ENCODE peak calls at places on chromosomes 3 and 15, in five cellular contexts. U, Q, P, M and Z are unnamed samples.

GRCh38 chr3:127457094-127457475 is 133.4 kb downstream of the TPRA1 start:
- DNase-seq in U (peak), Q (peak), P (peak), M (no peak), Z (peak)

GRCh38 chr3:119497824-119498187 is 541 bp upstream of the TIMMDC1 start:
- DNase-seq in U (peak), Q (no peak), P (peak), M (peak), Z (peak)

GRCh38 chr3:117398166-117398954 is 688.8 kb downstream of the TUSC7 start:
- DNase-seq in U (no peak), Q (no peak), P (no peak), M (peak), Z (no peak)

GRCh38 chr3:187963677-187964385 is 190.1 kb upstream of the LPP start:
- DNase-seq in U (peak), Q (no peak), P (no peak), M (no peak), Z (no peak)

GRCh38 chr15:48940508-48940907 is 23.2 kb downstream of the SHC4 start:
- DNase-seq in U (peak), Q (no peak), P (peak), M (no peak), Z (peak)

GRCh38 chr3:12120374-12121140 is 38.2 kb downstream of the TIMP4 start:
- DNase-seq in U (no peak), Q (no peak), P (no peak), M (no peak), Z (peak)

GRCh38 chr15:69576035-69576526 is 123.5 kb downstream of the RPLP1 start:
- DNase-seq in U (peak), Q (peak), P (no peak), M (no peak), Z (peak)

GRCh38 chr3:116102037-116102436 is 343.2 kb downstream of the LSAMP start:
- DNase-seq in U (peak), Q (no peak), P (no peak), M (no peak), Z (no peak)

GRCh38 chr3:111373861-111374260 is 168.1 kb upstream of the CD96 start:
- DNase-seq in U (no peak), Q (no peak), P (peak), M (no peak), Z (peak)

GRCh38 chr15:31207246-31207645 is 105.7 kb upstream of the TRPM1 start:
- DNase-seq in U (no peak), Q (no peak), P (no peak), M (no peak), Z (no peak)

GRCh38 chr15:100332231-100332630 is 9.5 kb downstream of the ADAMTS17 start:
- DNase-seq in U (no peak), Q (no peak), P (no peak), M (no peak), Z (no peak)

GRCh38 chr3:17749281-17749680 is 6.8 kb upstream of the TBC1D5 start:
- DNase-seq in U (no peak), Q (no peak), P (no peak), M (no peak), Z (no peak)

GRCh38 chr3:171251842-171252241 is 208.4 kb downstream of the TNIK start:
- DNase-seq in U (peak), Q (no peak), P (no peak), M (no peak), Z (no peak)

GRCh38 chr3:43410575-43410974 is 124.2 kb downstream of the SNRK start:
- DNase-seq in U (no peak), Q (no peak), P (peak), M (no peak), Z (no peak)

GRCh38 chr3:134373278-134373941 is 837 bp downstream of the AMOTL2 start:
- DNase-seq in U (peak), Q (peak), P (peak), M (peak), Z (peak)

GRCh38 chr3:170410428-170411029 is 8.1 kb upstream of the CLDN11 start:
- DNase-seq in U (peak), Q (no peak), P (no peak), M (peak), Z (peak)

GRCh38 chr15:91224750-91225380 is 124.8 kb downstream of the SV2B start:
- DNase-seq in U (peak), Q (no peak), P (peak), M (no peak), Z (peak)

GRCh38 chr3:51942603-51943450 is 664 bp downstream of the PARP3 start:
- DNase-seq in U (peak), Q (peak), P (peak), M (no peak), Z (peak)

GRCh38 chr3:170178631-170179030 is 2.9 kb downstream of the PHC3 start:
- DNase-seq in U (no peak), Q (no peak), P (no peak), M (no peak), Z (no peak)

GRCh38 chr3:55569033-55569518 is 82.0 kb upstream of the WNT5A start:
- DNase-seq in U (no peak), Q (no peak), P (no peak), M (peak), Z (no peak)

GRCh38 chr15:34650177-34650576 is 66.7 kb upstream of the GOLGA8B start:
- DNase-seq in U (no peak), Q (no peak), P (peak), M (no peak), Z (peak)

GRCh38 chr3:186680869-186681268 is 15.1 kb downstream of the HRG start:
- DNase-seq in U (no peak), Q (no peak), P (no peak), M (no peak), Z (peak)

GRCh38 chr3:7270731-7271130 is 409.8 kb downstream of the GRM7 start:
- DNase-seq in U (no peak), Q (no peak), P (no peak), M (no peak), Z (no peak)

GRCh38 chr3:42063886-42064285 is 27.3 kb upstream of the TRAK1 start:
- DNase-seq in U (peak), Q (no peak), P (peak), M (no peak), Z (peak)

GRCh38 chr3:61638721-61639120 is 77.3 kb downstream of the PTPRG start:
- DNase-seq in U (no peak), Q (no peak), P (peak), M (no peak), Z (no peak)

GRCh38 chr15:82968066-82968465 is 15.5 kb upstream of the HOMER2 start:
- DNase-seq in U (peak), Q (no peak), P (no peak), M (no peak), Z (no peak)

GRCh38 chr3:181040030-181040429 is 50.5 kb upstream of the DNAJC19 start:
- DNase-seq in U (no peak), Q (no peak), P (no peak), M (no peak), Z (no peak)

GRCh38 chr15:60134609-60135008 is 130.5 kb downstream of the FOXB1 start:
- DNase-seq in U (no peak), Q (no peak), P (no peak), M (no peak), Z (peak)
- TF ChIP-seq CTCF in U (no peak), Q (peak), P (no peak), M (peak), Z (peak)

GRCh38 chr15:65888998-65889397 is 19.7 kb downstream of the RAB11A start:
- DNase-seq in U (no peak), Q (no peak), P (no peak), M (no peak), Z (no peak)
- TF ChIP-seq CTCF in U (no peak), Q (no peak), P (no peak), M (no peak), Z (no peak)

DNA sequence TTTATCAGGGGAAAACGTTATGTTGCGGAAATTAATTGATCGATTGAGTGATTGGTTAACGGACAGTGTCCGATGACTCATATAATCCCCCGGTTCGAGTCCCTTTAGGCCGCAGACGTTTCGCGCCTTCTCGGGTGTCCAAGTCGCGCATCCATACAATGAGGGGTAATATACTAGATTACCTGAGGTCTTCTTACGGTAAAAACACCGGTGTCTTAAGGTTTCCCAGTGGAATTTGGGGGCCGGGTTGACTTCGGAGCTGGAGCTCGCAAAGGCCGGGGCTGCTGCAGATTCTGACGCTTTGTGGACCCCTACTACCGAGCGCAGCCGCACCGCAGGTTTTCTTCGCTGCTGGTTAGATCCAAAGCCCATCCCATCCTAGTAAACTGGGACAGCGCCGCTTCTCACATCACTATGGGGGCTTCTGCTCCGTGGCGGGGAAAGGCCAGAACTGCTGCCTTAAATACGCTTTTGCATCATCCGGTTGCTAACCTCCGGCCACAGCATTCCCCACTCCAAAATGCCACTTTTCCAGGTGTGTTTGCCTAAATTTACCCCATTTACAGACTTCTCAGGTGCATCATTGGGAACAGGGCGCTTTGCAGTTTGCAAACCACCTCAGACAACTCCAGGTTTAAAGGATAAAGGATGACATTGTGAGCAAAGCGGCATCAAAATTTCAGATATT is 858 bp upstream of the SACM1L start:
- DNase-seq in U (no peak), Q (no peak), P (peak), M (no peak), Z (peak)
- TF ChIP-seq CTCF in U (no peak), Q (no peak), P (no peak), M (no peak), Z (no peak)

GRCh38 chr15:72835289-72835890 is 51.8 kb upstream of the ADPGK start:
- DNase-seq in U (peak), Q (no peak), P (no peak), M (no peak), Z (peak)
- TF ChIP-seq CTCF in U (peak), Q (no peak), P (peak), M (peak), Z (peak)

DNA sequence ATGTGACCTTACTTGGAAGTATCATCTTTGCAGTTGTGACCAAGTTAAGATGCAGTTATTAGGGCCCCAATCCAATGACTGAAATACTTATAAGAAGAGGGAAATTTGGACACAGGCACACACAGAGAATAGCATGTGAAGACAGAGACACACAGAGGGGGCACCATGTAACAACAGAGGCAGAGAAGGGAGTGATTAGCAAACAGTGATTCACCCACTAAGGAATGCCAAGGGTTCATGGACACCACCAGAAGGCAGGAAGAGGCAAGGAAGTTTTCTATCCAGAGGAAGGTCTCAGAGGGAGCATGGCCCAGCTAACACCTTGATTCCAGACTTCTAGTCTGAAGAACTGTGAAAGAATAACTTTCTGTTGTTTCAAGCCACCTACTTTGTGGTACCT is 25.0 kb downstream of the SIDT1 start:
- DNase-seq in U (peak), Q (no peak), P (peak), M (no peak), Z (peak)
- TF ChIP-seq CTCF in U (no peak), Q (no peak), P (no peak), M (no peak), Z (peak)

GRCh38 chr3:75249005-75249404 is 415.1 kb upstream of the FRG2C start:
- DNase-seq in U (no peak), Q (no peak), P (no peak), M (no peak), Z (no peak)
- TF ChIP-seq CTCF in U (no peak), Q (no peak), P (no peak), M (no peak), Z (no peak)

GRCh38 chr15:42999201-42999779 is 78.7 kb upstream of the TTBK2 start:
- DNase-seq in U (no peak), Q (no peak), P (no peak), M (no peak), Z (no peak)
- TF ChIP-seq CTCF in U (no peak), Q (no peak), P (no peak), M (no peak), Z (no peak)

GRCh38 chr3:157133434-157134320 is 26.3 kb downstream of the CCNL1 start:
- DNase-seq in U (no peak), Q (no peak), P (no peak), M (no peak), Z (no peak)

GRCh38 chr3:157134620-157135191 is 25.2 kb downstream of the CCNL1 start:
- DNase-seq in U (no peak), Q (no peak), P (no peak), M (peak), Z (no peak)

GRCh38 chr3:157139938-157140534 is 19.9 kb downstream of the CCNL1 start:
- DNase-seq in U (no peak), Q (no peak), P (no peak), M (no peak), Z (no peak)

GRCh38 chr3:157135671-157136396 is 24.1 kb downstream of the CCNL1 start:
- DNase-seq in U (peak), Q (no peak), P (peak), M (no peak), Z (peak)

GRCh38 chr3:157136647-157137387 is 23.1 kb downstream of the CCNL1 start:
- DNase-seq in U (peak), Q (no peak), P (peak), M (no peak), Z (peak)
- TF ChIP-seq CTCF in U (no peak), Q (no peak), P (no peak), M (no peak), Z (no peak)

GRCh38 chr3:195064300-195064931 is 206.5 kb downstream of the XXYLT1 start:
- DNase-seq in U (no peak), Q (peak), P (peak), M (no peak), Z (no peak)

GRCh38 chr3:195061756-195062655 is 209.0 kb downstream of the XXYLT1 start:
- DNase-seq in U (no peak), Q (peak), P (no peak), M (no peak), Z (no peak)

GRCh38 chr3:195062866-195063540 is 208.0 kb downstream of the XXYLT1 start:
- DNase-seq in U (no peak), Q (peak), P (no peak), M (no peak), Z (no peak)

GRCh38 chr3:195065142-195065863 is 205.7 kb downstream of the XXYLT1 start:
- DNase-seq in U (no peak), Q (peak), P (no peak), M (no peak), Z (no peak)

GRCh38 chr3:195063596-195064193 is 207.3 kb downstream of the XXYLT1 start:
- DNase-seq in U (no peak), Q (no peak), P (no peak), M (peak), Z (peak)
- TF ChIP-seq CTCF in U (no peak), Q (no peak), P (no peak), M (peak), Z (no peak)